ENCODE peak calls at places on chromosome 11, in eight cellular contexts. C is GM12878, W is GM23338, H is HepG2, O is HCT116, Q is H1, M is K562, D is SK-N-SH. F is an unnamed sample.

GRCh38 chr11:3109921-3110706 is 52.9 kb upstream of the CARS1 start:
- DNase-seq in C (no peak), Q (peak), W (peak), H (peak), M (peak), D (peak), O (peak), F (peak)

GRCh38 chr11:120061761-120062560 is 76.0 kb downstream of the TRIM29 start:
- DNase-seq in O (no peak), Q (peak), C (no peak), D (no peak), H (no peak), W (peak), M (no peak), F (no peak)

GRCh38 chr11:129861702-129862107 is 33.7 kb downstream of the NFRKB start:
- DNase-seq in M (no peak), D (no peak), C (no peak), W (peak), O (peak), H (peak), Q (no peak), F (peak)

GRCh38 chr11:103735497-103736032 is 300.9 kb upstream of the DDI1 start:
- DNase-seq in W (no peak), D (no peak), M (no peak), O (no peak), Q (no peak), C (no peak), H (no peak), F (no peak)

GRCh38 chr11:68889948-68890446 is 13.6 kb downstream of the MRPL21 start:
- DNase-seq in O (no peak), Q (peak), W (peak), D (peak), C (no peak), H (no peak), M (peak), F (no peak)

GRCh38 chr11:130146797-130147196 is 12.8 kb upstream of the ST14 start:
- DNase-seq in O (no peak), Q (no peak), W (no peak), M (no peak), C (no peak), H (no peak), D (no peak), F (peak)

GRCh38 chr11:128424271-128424709 is 163.1 kb downstream of the ETS1 start:
- DNase-seq in D (no peak), H (no peak), O (no peak), W (no peak), Q (no peak), C (no peak), M (no peak), F (no peak)

GRCh38 chr11:81963018-81963417 is 770.6 kb downstream of the FAM181B start:
- DNase-seq in O (no peak), W (peak), Q (no peak), H (peak), M (no peak), C (no peak), D (peak), F (peak)

GRCh38 chr11:30143098-30143705 is 87.6 kb upstream of the FSHB start:
- DNase-seq in H (peak), O (peak), M (peak), Q (no peak), C (peak), D (peak), W (peak), F (peak)

GRCh38 chr11:96113100-96113710 is 189.3 kb upstream of the MTMR2 start:
- DNase-seq in H (no peak), Q (no peak), O (no peak), C (no peak), M (no peak), D (no peak), W (no peak), F (peak)

GRCh38 chr11:75233688-75234295 is 6.8 kb upstream of the TPBGL start:
- DNase-seq in M (peak), H (peak), C (no peak), O (no peak), W (peak), Q (peak), D (no peak), F (peak)

GRCh38 chr11:71336176-71336995 is 84.0 kb upstream of the SHANK2 start:
- DNase-seq in W (no peak), O (no peak), M (no peak), Q (no peak), D (peak), C (no peak), H (no peak), F (no peak)

GRCh38 chr11:107713009-107713408 is 1.2 kb upstream of the SLN start:
- DNase-seq in O (no peak), H (no peak), D (no peak), C (no peak), Q (no peak), W (no peak), M (no peak), F (no peak)

GRCh38 chr11:71372693-71373657 is 75.2 kb downstream of the DHCR7 start:
- DNase-seq in H (peak), Q (no peak), M (no peak), W (peak), O (peak), C (peak), D (no peak), F (no peak)

GRCh38 chr11:15115686-15116085 is 963 bp downstream of the INSC start:
- DNase-seq in D (no peak), H (no peak), Q (no peak), O (no peak), W (no peak), M (no peak), C (no peak), F (no peak)

GRCh38 chr11:128365044-128365443 is 222.3 kb downstream of the ETS1 start:
- DNase-seq in H (peak), O (no peak), Q (no peak), C (no peak), M (peak), D (no peak), W (peak), F (peak)

GRCh38 chr11:64893194-64894069 is 15.0 kb upstream of the EHD1 start:
- DNase-seq in H (peak), Q (no peak), O (no peak), M (no peak), C (no peak), D (no peak), W (no peak), F (no peak)

GRCh38 chr11:46695345-46696211 is 4.8 kb downstream of the ARHGAP1 start:
- DNase-seq in W (no peak), O (no peak), Q (no peak), C (no peak), D (no peak), M (no peak), H (peak), F (no peak)

GRCh38 chr11:129538323-129538722 is 162.7 kb downstream of the BARX2 start:
- DNase-seq in M (no peak), H (no peak), D (no peak), Q (no peak), W (no peak), C (no peak), O (no peak), F (no peak)

GRCh38 chr11:69243496-69244200 is 50.3 kb upstream of the MYEOV start:
- DNase-seq in H (no peak), D (no peak), C (no peak), M (no peak), Q (no peak), O (no peak), W (no peak), F (no peak)

GRCh38 chr11:59698506-59698905 is 15.1 kb downstream of the OR10V1 start:
- DNase-seq in O (no peak), D (no peak), H (no peak), Q (no peak), C (no peak), M (no peak), W (no peak), F (no peak)

GRCh38 chr11:32597914-32598313 is 14.3 kb downstream of the EIF3M start:
- DNase-seq in W (no peak), O (no peak), Q (no peak), C (no peak), D (no peak), H (no peak), M (no peak), F (no peak)

GRCh38 chr11:31254411-31254810 is 115.1 kb downstream of the DCDC1 start:
- DNase-seq in D (no peak), H (no peak), M (no peak), Q (no peak), W (no peak), C (no peak), O (no peak), F (no peak)

GRCh38 chr11:70400643-70401042 is 2.3 kb downstream of the CTTN start:
- DNase-seq in Q (no peak), O (no peak), M (no peak), H (no peak), C (no peak), W (peak), D (no peak), F (no peak)

GRCh38 chr11:126969865-126970479 is 30.6 kb downstream of the KIRREL3 start:
- DNase-seq in Q (no peak), C (no peak), W (peak), M (peak), D (peak), H (no peak), O (no peak), F (no peak)

DNA sequence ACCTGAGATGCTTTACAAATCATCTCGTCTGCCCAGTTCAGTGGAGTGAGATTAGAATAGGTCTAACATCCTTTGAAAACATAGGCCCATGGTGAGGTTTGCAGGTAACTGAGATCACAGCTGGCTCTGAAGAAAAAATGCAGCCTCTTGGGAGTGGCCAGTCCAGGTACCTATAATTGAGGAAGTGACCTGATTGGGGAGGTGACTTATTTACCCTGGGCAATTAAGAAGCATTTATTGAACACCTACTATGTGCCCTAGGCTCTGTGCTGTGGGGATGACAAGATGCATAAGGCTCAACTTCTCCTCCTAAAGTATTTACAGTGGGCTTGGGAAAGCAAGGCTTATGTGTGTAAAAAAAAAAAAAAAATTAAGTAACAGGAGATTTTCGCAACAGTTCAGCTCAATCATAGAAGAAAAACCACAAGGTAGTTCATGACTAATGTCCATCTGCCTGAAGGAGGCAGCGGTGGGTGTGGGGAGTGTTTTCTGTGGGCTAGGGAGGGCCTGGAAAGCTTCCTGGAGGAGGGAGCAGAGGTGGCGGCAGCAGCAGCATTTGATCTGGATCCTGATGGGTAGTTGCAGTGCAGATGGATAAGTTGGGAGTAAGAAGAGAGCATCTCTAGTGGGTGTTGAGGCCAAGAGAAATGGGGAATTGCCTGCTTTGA is 16.1 kb downstream of the MICAL2 start:
- DNase-seq in Q (no peak), M (no peak), C (no peak), H (no peak), W (no peak), O (no peak), D (no peak), F (no peak)
- TF ChIP-seq POLR2AphosphoS5 in Q (no peak), M (no peak), C (no peak), H (no peak), W (no peak), O (no peak), D (peak), F (no peak)

GRCh38 chr11:35980646-35981402 is 37.0 kb downstream of the LDLRAD3 start:
- DNase-seq in C (no peak), W (no peak), O (no peak), H (no peak), D (no peak), M (no peak), Q (no peak), F (peak)
- H3K4me2 ChIP-seq in C (no peak), W (peak), O (no peak), H (no peak), D (no peak), M (no peak), Q (peak), F (no peak)

GRCh38 chr11:9016916-9017642 is 13.3 kb upstream of the NRIP3 start:
- DNase-seq in O (no peak), C (no peak), W (no peak), D (no peak), H (no peak), Q (no peak), M (no peak), F (peak)
- H2AFZ ChIP-seq in O (no peak), C (no peak), W (no peak), D (no peak), H (no peak), Q (no peak), M (peak), F (peak)

GRCh38 chr11:19577849-19578619 is 134.6 kb upstream of the NAV2 start:
- DNase-seq in C (no peak), W (no peak), Q (no peak), D (peak), O (no peak), M (no peak), H (no peak), F (peak)
- TF ChIP-seq POLR2AphosphoS5 in C (no peak), W (no peak), Q (no peak), D (peak), O (no peak), M (no peak), H (no peak), F (no peak)

GRCh38 chr11:84292955-84293354 is 1006.8 kb upstream of the CCDC90B start:
- DNase-seq in W (no peak), Q (no peak), C (no peak), D (no peak), M (no peak), O (no peak), H (no peak), F (no peak)
- H3K4me2 ChIP-seq in W (no peak), Q (no peak), C (no peak), D (no peak), M (no peak), O (no peak), H (no peak), F (no peak)

DNA sequence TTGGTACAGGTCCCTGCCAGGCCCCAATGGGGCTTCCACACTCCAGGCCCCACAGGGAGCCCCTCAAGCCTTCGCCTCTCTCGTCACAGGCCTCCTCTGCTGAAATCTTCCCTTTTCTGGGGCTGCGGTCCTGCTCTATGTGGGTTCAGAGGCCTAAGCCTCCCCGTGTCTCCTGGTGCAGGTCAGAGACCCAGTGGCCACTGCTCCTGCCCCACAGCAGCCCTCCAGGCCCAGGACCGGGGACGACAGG is 5.9 kb upstream of the IFITM3 start:
- DNase-seq in D (peak), W (no peak), Q (peak), H (no peak), M (no peak), C (no peak), O (no peak), F (no peak)
- H2AFZ ChIP-seq in D (no peak), W (peak), Q (no peak), H (no peak), M (peak), C (peak), O (no peak), F (peak)